ENCODE peak calls at places on chromosomes 7 and 10, in ten cellular contexts. One of them, this sample, is unnamed.

GRCh38 chr7:135385209-135385608 is 124.7 kb downstream of the CNOT4 start:
- DNase-seq in putamen: no peak
- DNase-seq in T-helper 1 cell: no peak
- DNase-seq in NCI-H1092 treated with DMSO at 0.1 percent for 48 hours: no peak
- DNase-seq in effector CD4-positive, alpha-beta T cell: no peak
- DNase-seq in amniotic epithelial cell: peak; percentile 87
- DNase-seq in EL: no peak
- DNase-seq in NCI-H460: peak; percentile 14
- DNase-seq in ecto neural progenitor cell: no peak
- DNase-seq in GF-D8: no peak
- DNase-seq in this sample: peak; percentile 44

GRCh38 chr10:117544729-117545140 is 2.2 kb downstream of the EMX2 start:
- DNase-seq in NCI-H460: no peak
- DNase-seq in amniotic epithelial cell: no peak
- DNase-seq in effector CD4-positive, alpha-beta T cell: no peak
- DNase-seq in EL: no peak
- DNase-seq in T-helper 1 cell: no peak
- DNase-seq in GF-D8: no peak
- DNase-seq in ecto neural progenitor cell: no peak
- DNase-seq in putamen: no peak
- DNase-seq in NCI-H1092 treated with DMSO at 0.1 percent for 48 hours: no peak
- DNase-seq in this sample: peak; percentile 62

GRCh38 chr7:132485600-132486594 is 90.4 kb downstream of the PLXNA4 start:
- DNase-seq in amniotic epithelial cell: no peak
- DNase-seq in GF-D8: no peak
- DNase-seq in NCI-H460: no peak
- DNase-seq in effector CD4-positive, alpha-beta T cell: no peak
- DNase-seq in ecto neural progenitor cell: no peak
- DNase-seq in NCI-H1092 treated with DMSO at 0.1 percent for 48 hours: no peak
- DNase-seq in putamen: no peak
- DNase-seq in T-helper 1 cell: peak; percentile 11
- DNase-seq in EL: no peak
- DNase-seq in this sample: no peak

GRCh38 chr10:17817790-17818189 is 8.6 kb downstream of the MRC1 start:
- DNase-seq in amniotic epithelial cell: no peak
- DNase-seq in ecto neural progenitor cell: no peak
- DNase-seq in EL: no peak
- DNase-seq in NCI-H1092 treated with DMSO at 0.1 percent for 48 hours: no peak
- DNase-seq in NCI-H460: no peak
- DNase-seq in putamen: no peak
- DNase-seq in effector CD4-positive, alpha-beta T cell: no peak
- DNase-seq in GF-D8: no peak
- DNase-seq in T-helper 1 cell: no peak
- DNase-seq in this sample: no peak

GRCh38 chr10:133277277-133277992 is 767 bp upstream of the ADAM8 start:
- DNase-seq in T-helper 1 cell: no peak
- DNase-seq in ecto neural progenitor cell: no peak
- DNase-seq in NCI-H460: no peak
- DNase-seq in GF-D8: no peak
- DNase-seq in effector CD4-positive, alpha-beta T cell: no peak
- DNase-seq in EL: no peak
- DNase-seq in NCI-H1092 treated with DMSO at 0.1 percent for 48 hours: no peak
- DNase-seq in putamen: no peak
- DNase-seq in amniotic epithelial cell: no peak
- DNase-seq in this sample: no peak

GRCh38 chr7:18262054-18262453 is 233.5 kb upstream of the HDAC9 start:
- DNase-seq in effector CD4-positive, alpha-beta T cell: no peak
- DNase-seq in T-helper 1 cell: no peak
- DNase-seq in putamen: no peak
- DNase-seq in NCI-H1092 treated with DMSO at 0.1 percent for 48 hours: no peak
- DNase-seq in NCI-H460: no peak
- DNase-seq in ecto neural progenitor cell: no peak
- DNase-seq in EL: no peak
- DNase-seq in GF-D8: no peak
- DNase-seq in amniotic epithelial cell: peak; percentile 55
- DNase-seq in this sample: no peak

GRCh38 chr7:105931179-105931578 is 31.9 kb upstream of the CDHR3 start:
- DNase-seq in amniotic epithelial cell: no peak
- DNase-seq in effector CD4-positive, alpha-beta T cell: no peak
- DNase-seq in T-helper 1 cell: no peak
- DNase-seq in GF-D8: no peak
- DNase-seq in putamen: no peak
- DNase-seq in NCI-H1092 treated with DMSO at 0.1 percent for 48 hours: no peak
- DNase-seq in EL: no peak
- DNase-seq in NCI-H460: no peak
- DNase-seq in ecto neural progenitor cell: no peak
- DNase-seq in this sample: no peak

GRCh38 chr10:23702977-23703414 is 264.1 kb downstream of the OTUD1 start:
- DNase-seq in effector CD4-positive, alpha-beta T cell: peak; percentile 38
- DNase-seq in EL: peak; percentile 65
- DNase-seq in amniotic epithelial cell: peak; percentile 48
- DNase-seq in T-helper 1 cell: peak; percentile 21
- DNase-seq in GF-D8: peak; percentile 33
- DNase-seq in NCI-H1092 treated with DMSO at 0.1 percent for 48 hours: peak; percentile 30
- DNase-seq in NCI-H460: peak; percentile 18
- DNase-seq in putamen: no peak
- DNase-seq in ecto neural progenitor cell: peak; percentile 76
- DNase-seq in this sample: peak; percentile 66

GRCh38 chr7:142088022-142088714 is 23.4 kb upstream of the MGAM2 start:
- DNase-seq in NCI-H1092 treated with DMSO at 0.1 percent for 48 hours: peak; percentile 97
- DNase-seq in effector CD4-positive, alpha-beta T cell: no peak
- DNase-seq in putamen: peak; percentile 75
- DNase-seq in NCI-H460: no peak
- DNase-seq in EL: no peak
- DNase-seq in GF-D8: no peak
- DNase-seq in ecto neural progenitor cell: no peak
- DNase-seq in amniotic epithelial cell: no peak
- DNase-seq in T-helper 1 cell: no peak
- DNase-seq in this sample: peak; percentile 76

GRCh38 chr10:13201132-13201531 is 33.0 kb downstream of the UCMA start:
- DNase-seq in NCI-H1092 treated with DMSO at 0.1 percent for 48 hours: no peak
- DNase-seq in EL: peak; percentile 29
- DNase-seq in GF-D8: no peak
- DNase-seq in amniotic epithelial cell: peak; percentile 73
- DNase-seq in effector CD4-positive, alpha-beta T cell: no peak
- DNase-seq in T-helper 1 cell: no peak
- DNase-seq in NCI-H460: no peak
- DNase-seq in ecto neural progenitor cell: no peak
- DNase-seq in putamen: no peak
- DNase-seq in this sample: no peak

GRCh38 chr7:74190259-74190658 is 16.1 kb downstream of the EIF4H start:
- DNase-seq in T-helper 1 cell: no peak
- DNase-seq in NCI-H460: no peak
- DNase-seq in NCI-H1092 treated with DMSO at 0.1 percent for 48 hours: no peak
- DNase-seq in ecto neural progenitor cell: no peak
- DNase-seq in amniotic epithelial cell: no peak
- DNase-seq in GF-D8: no peak
- DNase-seq in putamen: no peak
- DNase-seq in effector CD4-positive, alpha-beta T cell: no peak
- DNase-seq in EL: no peak
- DNase-seq in this sample: no peak

GRCh38 chr10:78381072-78381471 is 347.4 kb downstream of the RPS24 start:
- DNase-seq in T-helper 1 cell: no peak
- DNase-seq in amniotic epithelial cell: no peak
- DNase-seq in NCI-H1092 treated with DMSO at 0.1 percent for 48 hours: no peak
- DNase-seq in ecto neural progenitor cell: no peak
- DNase-seq in putamen: no peak
- DNase-seq in effector CD4-positive, alpha-beta T cell: no peak
- DNase-seq in EL: no peak
- DNase-seq in NCI-H460: no peak
- DNase-seq in GF-D8: no peak
- DNase-seq in this sample: no peak

GRCh38 chr7:494261-494687 is 25.4 kb downstream of the PDGFA start:
- DNase-seq in GF-D8: no peak
- DNase-seq in NCI-H460: no peak
- DNase-seq in putamen: no peak
- DNase-seq in effector CD4-positive, alpha-beta T cell: no peak
- DNase-seq in NCI-H1092 treated with DMSO at 0.1 percent for 48 hours: no peak
- DNase-seq in amniotic epithelial cell: no peak
- DNase-seq in T-helper 1 cell: no peak
- DNase-seq in EL: no peak
- DNase-seq in ecto neural progenitor cell: no peak
- DNase-seq in this sample: peak; percentile 19

GRCh38 chr7:45593877-45594276 is 19.7 kb downstream of the ADCY1 start:
- DNase-seq in T-helper 1 cell: no peak
- DNase-seq in ecto neural progenitor cell: peak; percentile 24
- DNase-seq in putamen: no peak
- DNase-seq in NCI-H1092 treated with DMSO at 0.1 percent for 48 hours: no peak
- DNase-seq in effector CD4-positive, alpha-beta T cell: no peak
- DNase-seq in amniotic epithelial cell: no peak
- DNase-seq in NCI-H460: no peak
- DNase-seq in EL: no peak
- DNase-seq in GF-D8: no peak
- DNase-seq in this sample: no peak

GRCh38 chr10:90674927-90675326 is 182.9 kb downstream of the HTR7 start:
- DNase-seq in GF-D8: no peak
- DNase-seq in putamen: no peak
- DNase-seq in effector CD4-positive, alpha-beta T cell: no peak
- DNase-seq in NCI-H460: no peak
- DNase-seq in NCI-H1092 treated with DMSO at 0.1 percent for 48 hours: no peak
- DNase-seq in ecto neural progenitor cell: no peak
- DNase-seq in amniotic epithelial cell: peak; percentile 66
- DNase-seq in T-helper 1 cell: no peak
- DNase-seq in EL: peak; percentile 89
- DNase-seq in this sample: no peak

GRCh38 chr10:43417950-43418768 is 9.2 kb upstream of the HNRNPF start:
- DNase-seq in GF-D8: peak; percentile 100
- DNase-seq in NCI-H460: no peak
- DNase-seq in effector CD4-positive, alpha-beta T cell: no peak
- DNase-seq in amniotic epithelial cell: no peak
- DNase-seq in ecto neural progenitor cell: no peak
- DNase-seq in EL: no peak
- DNase-seq in putamen: no peak
- DNase-seq in NCI-H1092 treated with DMSO at 0.1 percent for 48 hours: no peak
- DNase-seq in T-helper 1 cell: no peak
- DNase-seq in this sample: no peak

GRCh38 chr7:109527833-109528232 is 958.2 kb downstream of the DNAJB9 start:
- DNase-seq in GF-D8: no peak
- DNase-seq in ecto neural progenitor cell: no peak
- DNase-seq in EL: no peak
- DNase-seq in T-helper 1 cell: no peak
- DNase-seq in putamen: no peak
- DNase-seq in NCI-H1092 treated with DMSO at 0.1 percent for 48 hours: no peak
- DNase-seq in amniotic epithelial cell: no peak
- DNase-seq in effector CD4-positive, alpha-beta T cell: no peak
- DNase-seq in NCI-H460: no peak
- DNase-seq in this sample: no peak

GRCh38 chr7:28155019-28155660 is 25.5 kb downstream of the JAZF1 start:
- DNase-seq in effector CD4-positive, alpha-beta T cell: no peak
- DNase-seq in NCI-H460: no peak
- DNase-seq in GF-D8: peak; percentile 35
- DNase-seq in putamen: peak; percentile 10
- DNase-seq in ecto neural progenitor cell: no peak
- DNase-seq in amniotic epithelial cell: no peak
- DNase-seq in T-helper 1 cell: no peak
- DNase-seq in NCI-H1092 treated with DMSO at 0.1 percent for 48 hours: no peak
- DNase-seq in EL: peak; percentile 25
- DNase-seq in this sample: no peak

This sample was measured in pancreas.